ENCODE peak calls at places on chromosomes 13 and 19, in eight cellular contexts. H is Panc1, R is heart right ventricle, D is GM23338, T is mucosa of descending colon, Y is thoracic aorta, P is AG09319, F is B cell. S is an unnamed sample.

GRCh38 chr13:105914637-105915036 is 620.8 kb downstream of the EFNB2 start:
- DNase-seq in H (no peak), R (no peak), D (no peak), T (no peak), Y (no peak), P (no peak), F (no peak), S (peak)

GRCh38 chr19:4969772-4970531 is 1.0 kb downstream of the KDM4B start:
- DNase-seq in H (no peak), R (no peak), D (peak), T (no peak), Y (no peak), P (no peak), F (peak), S (peak)

GRCh38 chr19:45423033-45423588 is 606 bp downstream of the ERCC1 start:
- DNase-seq in H (no peak), R (no peak), D (no peak), T (no peak), Y (no peak), P (no peak), F (no peak), S (no peak)

GRCh38 chr13:72463561-72463960 is 263.9 kb downstream of the MZT1 start:
- DNase-seq in H (no peak), R (no peak), D (no peak), T (no peak), Y (no peak), P (no peak), F (no peak), S (peak)

GRCh38 chr13:99911965-99912566 is 59.5 kb downstream of the ZIC5 start:
- DNase-seq in H (no peak), R (no peak), D (no peak), T (no peak), Y (no peak), P (no peak), F (no peak), S (no peak)

GRCh38 chr13:35157143-35157755 is 215.2 kb downstream of the NBEA start:
- DNase-seq in H (no peak), R (no peak), D (peak), T (no peak), Y (no peak), P (no peak), F (peak), S (peak)

GRCh38 chr19:35162471-35163326 is 8.2 kb downstream of the FXYD5 start:
- DNase-seq in H (no peak), R (no peak), D (no peak), T (no peak), Y (no peak), P (no peak), F (no peak), S (no peak)

GRCh38 chr19:49413348-49413747 is 9.9 kb downstream of the PTH2 start:
- DNase-seq in H (no peak), R (no peak), D (no peak), T (no peak), Y (no peak), P (no peak), F (no peak), S (peak)

GRCh38 chr19:15292847-15293582 is 39.3 kb downstream of the BRD4 start:
- DNase-seq in H (no peak), R (no peak), D (no peak), T (no peak), Y (no peak), P (no peak), F (no peak), S (no peak)

GRCh38 chr19:485122-485521 is 11.2 kb upstream of the MADCAM1 start:
- DNase-seq in H (no peak), R (no peak), D (no peak), T (no peak), Y (no peak), P (no peak), F (no peak), S (no peak)

GRCh38 chr19:1811942-1812425 is at the start of gene ATP8B3:
- DNase-seq in H (no peak), R (peak), D (peak), T (peak), Y (no peak), P (no peak), F (peak), S (no peak)
- TF ChIP-seq CTCF in H (no peak), R (peak), D (peak), T (no peak), Y (no peak), P (peak), F (no peak), S (peak)

GRCh38 chr19:53079313-53079924 is 23.8 kb downstream of the ZNF160 start:
- DNase-seq in H (no peak), R (no peak), D (no peak), T (no peak), Y (no peak), P (no peak), F (no peak), S (no peak)
- TF ChIP-seq CTCF in H (no peak), R (no peak), D (no peak), T (no peak), Y (no peak), P (no peak), F (no peak), S (no peak)

GRCh38 chr19:3275068-3275582 is 50.7 kb downstream of the CELF5 start:
- DNase-seq in H (no peak), R (no peak), D (peak), T (no peak), Y (no peak), P (no peak), F (no peak), S (no peak)
- TF ChIP-seq CTCF in H (no peak), R (no peak), D (peak), T (no peak), Y (no peak), P (peak), F (peak), S (peak)

DNA sequence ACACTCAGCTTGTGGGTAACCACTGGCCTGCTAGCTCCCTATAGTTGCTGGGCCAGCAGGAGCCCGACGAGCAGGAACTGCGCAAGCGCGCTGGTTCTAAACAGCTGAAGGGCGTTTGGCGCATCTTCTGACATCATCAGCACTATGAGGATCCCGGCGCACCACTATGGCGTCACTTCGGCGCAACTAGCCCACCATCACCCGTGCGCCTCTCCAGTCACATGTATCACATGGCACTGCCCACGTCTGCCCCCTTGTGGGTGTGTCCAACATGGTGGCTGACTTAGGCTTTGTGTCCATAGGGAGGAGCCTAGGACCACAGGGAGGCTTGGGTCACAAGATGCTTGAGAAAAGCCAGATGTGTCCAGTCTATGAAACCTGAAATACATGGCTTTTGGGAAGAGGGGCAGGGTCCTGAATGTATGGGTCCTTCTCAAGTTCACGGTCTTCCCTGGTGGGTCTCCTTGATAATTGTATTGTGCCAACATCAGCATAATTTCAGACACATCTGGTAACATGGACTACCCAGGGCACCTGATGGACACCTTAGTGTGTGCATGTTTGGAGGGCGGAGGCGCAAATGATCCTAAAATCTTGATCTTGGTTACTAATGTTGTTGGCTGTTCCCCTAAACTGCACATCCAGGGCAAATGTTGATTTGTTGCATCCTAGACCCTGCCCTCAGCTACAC is 18.0 kb downstream of the KLK4 start:
- DNase-seq in H (no peak), R (no peak), D (peak), T (no peak), Y (no peak), P (no peak), F (no peak), S (no peak)
- TF ChIP-seq CTCF in H (peak), R (no peak), D (peak), T (no peak), Y (no peak), P (no peak), F (no peak), S (no peak)

DNA sequence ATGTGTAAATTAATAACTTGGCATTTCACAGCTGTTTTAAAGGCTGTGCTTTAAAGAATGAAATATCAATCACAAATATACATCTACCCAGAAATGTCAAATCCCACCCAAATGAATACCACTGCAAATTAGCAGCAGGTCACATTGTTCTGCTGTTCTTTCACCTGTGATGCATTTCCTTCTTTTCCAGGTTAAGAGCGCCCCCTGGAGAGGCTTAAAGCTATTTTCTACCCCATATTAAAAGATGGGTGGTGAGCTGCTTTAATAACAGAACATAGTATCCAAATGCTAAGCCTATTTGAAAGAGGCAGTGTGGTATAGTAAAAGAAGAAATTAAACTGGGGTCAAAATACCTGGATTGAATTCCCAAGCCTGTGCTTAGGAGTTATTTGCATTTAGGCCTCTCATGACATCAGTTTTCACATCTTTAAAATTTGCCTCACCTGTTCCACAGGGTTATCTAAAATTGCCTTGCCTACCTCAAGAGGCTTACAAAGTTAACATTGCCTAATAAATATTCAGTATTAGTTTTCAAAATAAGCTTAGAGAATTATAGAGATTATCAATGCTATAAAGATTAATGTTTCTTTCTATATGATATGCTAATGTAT is 396.9 kb upstream of the SLITRK5 start:
- DNase-seq in H (no peak), R (no peak), D (peak), T (no peak), Y (no peak), P (peak), F (no peak), S (peak)
- TF ChIP-seq CTCF in H (peak), R (peak), D (peak), T (no peak), Y (no peak), P (peak), F (no peak), S (peak)

GRCh38 chr13:109783815-109784589 is 2.4 kb downstream of the IRS2 start:
- DNase-seq in H (no peak), R (no peak), D (peak), T (peak), Y (no peak), P (no peak), F (no peak), S (no peak)

GRCh38 chr13:109785892-109786450 is 412 bp downstream of the IRS2 start:
- DNase-seq in H (no peak), R (peak), D (peak), T (no peak), Y (no peak), P (no peak), F (no peak), S (peak)

GRCh38 chr13:109783447-109783814 is 3.0 kb downstream of the IRS2 start:
- DNase-seq in H (no peak), R (no peak), D (peak), T (peak), Y (no peak), P (no peak), F (no peak), S (no peak)

GRCh38 chr13:109785141-109785891 is 1.1 kb downstream of the IRS2 start:
- DNase-seq in H (no peak), R (peak), D (peak), T (peak), Y (no peak), P (no peak), F (no peak), S (peak)

GRCh38 chr13:109784590-109785140 is 1.7 kb downstream of the IRS2 start:
- DNase-seq in H (no peak), R (peak), D (peak), T (peak), Y (no peak), P (peak), F (no peak), S (peak)
- TF ChIP-seq CTCF in H (peak), R (peak), D (peak), T (peak), Y (peak), P (peak), F (peak), S (peak)

DNA sequence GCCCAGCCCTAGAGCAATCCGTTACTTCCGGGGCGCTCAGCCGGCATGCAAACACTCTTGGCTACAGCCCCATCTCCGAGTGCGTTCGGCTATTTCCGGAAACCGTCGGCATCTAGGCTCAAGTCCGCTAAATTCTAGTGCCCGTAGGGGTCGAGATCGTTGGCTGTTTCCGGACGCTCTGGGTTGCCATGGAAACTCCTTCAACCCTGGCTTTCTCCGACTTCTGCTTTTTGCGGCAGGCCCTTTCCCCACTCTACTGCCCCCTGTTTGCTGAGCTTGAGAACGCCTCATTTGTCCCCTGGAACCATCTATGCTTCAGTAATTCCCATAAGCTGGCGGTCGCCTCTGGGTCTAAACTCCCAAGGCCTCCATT is 533 bp upstream of the PIK3R2 start:
- DNase-seq in H (peak), R (peak), D (peak), T (peak), Y (peak), P (peak), F (peak), S (peak)
- TF ChIP-seq CTCF in H (peak), R (peak), D (peak), T (no peak), Y (peak), P (peak), F (peak), S (peak)

GRCh38 chr19:17486545-17486944 is 16.2 kb downstream of the SLC27A1 start:
- DNase-seq in H (no peak), R (no peak), D (no peak), T (no peak), Y (no peak), P (no peak), F (no peak), S (no peak)

GRCh38 chr19:17487240-17488121 is 17.2 kb downstream of the SLC27A1 start:
- DNase-seq in H (no peak), R (no peak), D (peak), T (no peak), Y (no peak), P (no peak), F (no peak), S (no peak)

GRCh38 chr19:17490411-17490810 is 20.1 kb downstream of the SLC27A1 start:
- DNase-seq in H (no peak), R (no peak), D (no peak), T (no peak), Y (no peak), P (no peak), F (no peak), S (no peak)

GRCh38 chr19:17489392-17490030 is 19.2 kb downstream of the SLC27A1 start:
- DNase-seq in H (no peak), R (no peak), D (peak), T (no peak), Y (no peak), P (no peak), F (no peak), S (no peak)

GRCh38 chr19:17488593-17489391 is 18.5 kb downstream of the SLC27A1 start:
- DNase-seq in H (no peak), R (peak), D (peak), T (peak), Y (no peak), P (no peak), F (peak), S (peak)
- TF ChIP-seq CTCF in H (no peak), R (peak), D (peak), T (no peak), Y (no peak), P (no peak), F (no peak), S (no peak)

DNA sequence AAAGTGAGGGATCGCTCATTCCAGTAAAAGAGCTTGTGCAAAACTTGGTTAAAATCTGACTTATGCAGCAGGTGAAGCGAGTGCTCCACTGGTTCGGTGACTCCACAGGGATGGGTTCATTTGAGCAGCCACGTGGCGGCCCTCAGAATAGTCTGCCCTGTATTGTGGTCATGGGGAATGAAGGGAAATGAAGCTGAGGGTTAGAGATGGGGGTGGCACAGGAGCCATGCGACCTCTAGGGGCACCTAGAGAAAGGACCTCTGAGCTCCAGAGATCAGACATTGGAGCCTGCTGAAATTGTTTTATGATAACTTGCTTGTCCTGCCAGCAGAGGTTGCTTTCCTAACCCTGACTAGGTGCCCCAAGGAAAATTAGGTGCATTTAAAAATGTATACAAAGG is 26.6 kb downstream of the CBY2 start:
- DNase-seq in H (no peak), R (no peak), D (peak), T (no peak), Y (no peak), P (no peak), F (no peak), S (peak)
- TF ChIP-seq CTCF in H (peak), R (no peak), D (peak), T (no peak), Y (no peak), P (no peak), F (no peak), S (peak)

S was measured in cardiac muscle cell.